ENCODE peak calls at places on chromosomes 4 and X, in nine cellular contexts. D is endothelial cell; X is OCI-LY7; V is CD4-positive, alpha-beta T cell; F is AG04449; G is activated CD8-positive, alpha-beta T cell treated with anti-CD3 and anti-CD28 coated beads for 36 hours; A is K562; R is fibroblast of mammary gland; C is psoas muscle. Z is an unnamed sample.

GRCh38 chr4:62544428-62544827 is 1344.3 kb downstream of the ADGRL3 start:
- DNase-seq in D (no peak), X (no peak), V (no peak), F (no peak), G (no peak), A (no peak), R (peak), C (no peak), Z (no peak)

GRCh38 chr4:133150643-133151300 is 1.7 kb downstream of the PCDH10 start:
- DNase-seq in D (peak), X (no peak), V (no peak), F (no peak), G (peak), A (no peak), R (no peak), C (peak), Z (no peak)

GRCh38 chr4:14117575-14118228 is 490.2 kb upstream of the BOD1L1 start:
- DNase-seq in D (no peak), X (no peak), V (no peak), F (no peak), G (peak), A (no peak), R (no peak), C (no peak), Z (no peak)

GRCh38 chrX:101799387-101799786 is 132.4 kb downstream of the ZMAT1 start:
- DNase-seq in D (peak), X (peak), V (peak), F (peak), G (peak), A (peak), R (peak), C (peak), Z (peak)

GRCh38 chrX:136030357-136031225 is 45.4 kb downstream of the SLC9A6 start:
- DNase-seq in D (no peak), X (no peak), V (no peak), F (peak), G (no peak), A (no peak), R (peak), C (peak), Z (no peak)

GRCh38 chr4:78682090-78682489 is 94.1 kb upstream of the BMP2K start:
- DNase-seq in D (no peak), X (no peak), V (no peak), F (no peak), G (no peak), A (no peak), R (no peak), C (no peak), Z (no peak)

GRCh38 chr4:141675384-141675783 is 39.0 kb downstream of the IL15 start:
- DNase-seq in D (no peak), X (no peak), V (no peak), F (no peak), G (no peak), A (no peak), R (no peak), C (no peak), Z (no peak)

GRCh38 chr4:8439168-8439567 is 1.4 kb downstream of the ACOX3 start:
- DNase-seq in D (no peak), X (no peak), V (no peak), F (no peak), G (no peak), A (no peak), R (no peak), C (no peak), Z (no peak)

GRCh38 chr4:128859887-128860774 is 50.6 kb downstream of the JADE1 start:
- DNase-seq in D (no peak), X (no peak), V (no peak), F (no peak), G (peak), A (no peak), R (peak), C (no peak), Z (no peak)

GRCh38 chr4:142550955-142551354 is 295.1 kb downstream of the INPP4B start:
- DNase-seq in D (no peak), X (no peak), V (no peak), F (no peak), G (no peak), A (no peak), R (no peak), C (no peak), Z (no peak)

GRCh38 chrX:49137492-49137891 is 14.0 kb upstream of the GPKOW start:
- DNase-seq in D (peak), X (no peak), V (no peak), F (no peak), G (no peak), A (no peak), R (no peak), C (no peak), Z (no peak)

GRCh38 chr4:56080384-56080783 is 131.6 kb downstream of the CEP135 start:
- DNase-seq in D (no peak), X (no peak), V (no peak), F (no peak), G (no peak), A (no peak), R (no peak), C (no peak), Z (no peak)

GRCh38 chr4:898123-898522 is 34.0 kb downstream of the GAK start:
- DNase-seq in D (no peak), X (no peak), V (no peak), F (no peak), G (no peak), A (no peak), R (no peak), C (no peak), Z (no peak)

GRCh38 chrX:154459843-154460242 is 1.8 kb downstream of the PLXNA3 start:
- DNase-seq in D (no peak), X (no peak), V (no peak), F (no peak), G (no peak), A (peak), R (no peak), C (no peak), Z (no peak)

GRCh38 chrX:119145241-119145653 is 17.6 kb upstream of the KIAA1210 start:
- DNase-seq in D (peak), X (peak), V (no peak), F (no peak), G (peak), A (no peak), R (peak), C (no peak), Z (no peak)

GRCh38 chr4:39324897-39325613 is 41.1 kb downstream of the RFC1 start:
- DNase-seq in D (no peak), X (no peak), V (no peak), F (no peak), G (no peak), A (no peak), R (peak), C (no peak), Z (no peak)

GRCh38 chr4:95118507-95118906 is 360.8 kb downstream of the BMPR1B start:
- DNase-seq in D (no peak), X (no peak), V (no peak), F (no peak), G (no peak), A (no peak), R (no peak), C (no peak), Z (no peak)

GRCh38 chr4:22574424-22574823 is 58.6 kb upstream of the ADGRA3 start:
- DNase-seq in D (no peak), X (no peak), V (no peak), F (no peak), G (no peak), A (no peak), R (no peak), C (no peak), Z (no peak)
- TF ChIP-seq CTCF in D (no peak), X (no peak), V (no peak), F (no peak), G (no peak), A (no peak), R (no peak), C (no peak), Z (no peak)

GRCh38 chr4:146124023-146124680 is 51.4 kb upstream of the LSM6 start:
- DNase-seq in D (no peak), X (no peak), V (no peak), F (no peak), G (peak), A (no peak), R (peak), C (no peak), Z (no peak)
- TF ChIP-seq CTCF in D (no peak), X (peak), V (no peak), F (no peak), G (no peak), A (no peak), R (no peak), C (no peak), Z (no peak)

GRCh38 chrX:123217728-123218127 is 33.6 kb downstream of the GRIA3 start:
- DNase-seq in D (no peak), X (no peak), V (no peak), F (no peak), G (no peak), A (no peak), R (no peak), C (no peak), Z (no peak)

GRCh38 chrX:123219916-123220315 is 35.8 kb downstream of the GRIA3 start:
- DNase-seq in D (no peak), X (no peak), V (no peak), F (no peak), G (no peak), A (no peak), R (peak), C (no peak), Z (no peak)

GRCh38 chrX:123222920-123223319 is 38.8 kb downstream of the GRIA3 start:
- DNase-seq in D (no peak), X (no peak), V (no peak), F (no peak), G (no peak), A (no peak), R (no peak), C (no peak), Z (no peak)

GRCh38 chrX:123223859-123224258 is 39.8 kb downstream of the GRIA3 start:
- DNase-seq in D (no peak), X (no peak), V (no peak), F (no peak), G (no peak), A (no peak), R (no peak), C (no peak), Z (no peak)

DNA sequence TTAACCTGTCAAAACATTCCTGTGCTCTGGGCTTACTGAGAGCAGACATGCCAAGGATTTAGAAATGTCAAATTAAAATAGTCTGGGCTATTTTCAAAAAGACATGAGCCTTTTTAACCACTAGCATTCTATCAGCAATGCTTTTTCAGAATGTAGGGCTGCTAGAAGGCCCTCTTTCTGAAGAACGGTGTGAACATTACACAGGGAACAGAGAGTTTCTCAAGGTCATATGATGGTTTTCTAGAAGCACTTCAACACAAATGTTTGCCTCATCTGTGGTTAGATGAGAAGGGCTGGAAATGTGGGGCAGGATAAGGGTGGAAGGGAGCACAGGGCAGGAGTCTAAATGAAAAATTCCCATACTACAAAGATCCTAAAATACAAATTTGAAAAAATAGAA is 39.3 kb downstream of the GRIA3 start:
- DNase-seq in D (no peak), X (no peak), V (no peak), F (no peak), G (no peak), A (no peak), R (no peak), C (no peak), Z (no peak)
- TF ChIP-seq CTCF in D (no peak), X (no peak), V (no peak), F (no peak), G (no peak), A (no peak), R (no peak), C (no peak), Z (no peak)

GRCh38 chr4:54439831-54440243 is 210.7 kb downstream of the PDGFRA start:
- DNase-seq in D (no peak), X (peak), V (no peak), F (no peak), G (no peak), A (peak), R (peak), C (peak), Z (no peak)

GRCh38 chr4:54446556-54446955 is 211.2 kb upstream of the KIT start:
- DNase-seq in D (no peak), X (no peak), V (no peak), F (no peak), G (no peak), A (no peak), R (no peak), C (no peak), Z (no peak)

DNA sequence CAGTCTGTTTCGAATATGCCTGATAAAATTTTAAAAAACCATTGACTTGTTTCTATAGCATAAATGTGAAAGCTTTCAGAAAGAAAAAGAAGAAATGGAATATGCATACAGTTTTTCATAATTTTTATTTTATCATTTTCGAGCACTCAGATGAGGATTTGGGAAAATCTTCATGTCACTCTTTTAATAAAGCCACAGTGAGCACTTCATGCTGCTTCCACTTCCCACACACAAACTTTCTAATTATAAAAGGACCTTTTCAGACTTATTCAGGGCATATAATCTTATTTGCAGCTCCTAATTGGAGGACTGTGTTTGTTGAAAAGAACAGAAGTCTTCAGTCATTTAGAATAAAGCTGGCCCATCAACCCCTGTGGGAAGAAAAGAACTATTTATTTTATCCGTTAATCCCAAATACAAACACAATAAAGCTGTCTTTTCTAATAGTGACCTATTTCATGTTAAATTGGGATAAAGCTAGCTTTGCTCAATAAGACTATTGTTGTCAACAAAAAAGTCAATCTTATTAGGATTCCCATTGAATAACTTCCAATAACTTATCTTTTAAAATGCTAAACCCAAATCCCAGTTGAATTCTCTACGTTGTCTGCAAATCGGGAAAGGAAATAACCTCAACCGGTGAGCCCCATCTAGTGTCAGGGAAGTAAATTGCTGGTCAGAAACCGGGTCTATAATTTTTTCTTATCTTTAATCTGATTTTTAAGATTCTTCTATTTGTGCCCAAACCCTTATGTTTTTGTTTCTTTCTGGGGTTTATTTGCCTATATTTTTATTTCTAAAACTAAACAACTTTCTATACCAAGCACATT is 211.5 kb downstream of the PDGFRA start:
- DNase-seq in D (peak), X (peak), V (no peak), F (no peak), G (peak), A (peak), R (peak), C (no peak), Z (no peak)
- TF ChIP-seq CTCF in D (peak), X (peak), V (no peak), F (peak), G (peak), A (peak), R (peak), C (peak), Z (peak)

GRCh38 chrX:47749185-47749967 is 87.3 kb upstream of the ZNF81 start:
- DNase-seq in D (no peak), X (no peak), V (no peak), F (no peak), G (no peak), A (no peak), R (peak), C (no peak), Z (no peak)

GRCh38 chrX:47746446-47746845 is 87.5 kb upstream of the UXT start:
- DNase-seq in D (no peak), X (no peak), V (no peak), F (no peak), G (no peak), A (no peak), R (no peak), C (no peak), Z (no peak)

GRCh38 chrX:47752685-47753084 is 84.0 kb upstream of the ZNF81 start:
- DNase-seq in D (no peak), X (no peak), V (no peak), F (no peak), G (no peak), A (no peak), R (no peak), C (no peak), Z (no peak)

GRCh38 chrX:47748576-47748975 is 88.1 kb upstream of the ZNF81 start:
- DNase-seq in D (no peak), X (no peak), V (no peak), F (no peak), G (no peak), A (no peak), R (peak), C (no peak), Z (no peak)

GRCh38 chrX:47751670-47752069 is 85.0 kb upstream of the ZNF81 start:
- DNase-seq in D (peak), X (peak), V (no peak), F (no peak), G (peak), A (peak), R (peak), C (peak), Z (no peak)
- TF ChIP-seq CTCF in D (no peak), X (peak), V (no peak), F (peak), G (no peak), A (peak), R (peak), C (peak), Z (no peak)

GRCh38 chr4:126583509-126583908 is 1049.2 kb upstream of the INTU start:
- DNase-seq in D (peak), X (no peak), V (no peak), F (no peak), G (no peak), A (no peak), R (peak), C (no peak), Z (no peak)
- TF ChIP-seq CTCF in D (peak), X (peak), V (no peak), F (peak), G (no peak), A (peak), R (peak), C (no peak), Z (no peak)

GRCh38 chr4:81921757-81922159 is 450.1 kb upstream of the RASGEF1B start:
- DNase-seq in D (no peak), X (peak), V (no peak), F (no peak), G (no peak), A (no peak), R (no peak), C (no peak), Z (no peak)

GRCh38 chr4:81919810-81920209 is 448.1 kb upstream of the RASGEF1B start:
- DNase-seq in D (peak), X (no peak), V (no peak), F (no peak), G (peak), A (no peak), R (no peak), C (no peak), Z (no peak)

GRCh38 chr4:81915430-81915829 is 443.7 kb upstream of the RASGEF1B start:
- DNase-seq in D (no peak), X (no peak), V (no peak), F (no peak), G (no peak), A (no peak), R (no peak), C (no peak), Z (no peak)

GRCh38 chr4:81922271-81922775 is 450.6 kb upstream of the RASGEF1B start:
- DNase-seq in D (no peak), X (no peak), V (no peak), F (no peak), G (no peak), A (no peak), R (no peak), C (no peak), Z (no peak)

DNA sequence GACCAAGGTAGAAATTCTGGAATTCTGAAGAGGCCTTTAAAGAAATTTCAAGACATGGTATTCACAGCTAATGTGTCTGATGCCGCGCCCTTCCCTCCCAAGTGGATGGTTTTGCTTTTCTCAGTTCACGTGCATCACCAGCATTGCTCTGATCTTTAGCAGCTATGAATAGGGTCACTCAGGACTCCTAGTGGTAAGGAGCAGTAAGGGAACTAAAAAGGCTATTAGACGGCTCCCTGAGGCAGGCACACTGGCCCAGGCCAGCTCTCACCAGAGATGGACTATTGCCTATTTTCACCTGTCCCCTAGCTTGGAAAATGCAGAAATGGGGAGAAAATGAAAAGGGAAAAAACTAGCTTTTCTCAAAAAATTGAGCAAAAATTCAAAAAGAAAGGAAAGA is 447.5 kb upstream of the RASGEF1B start:
- DNase-seq in D (peak), X (peak), V (no peak), F (no peak), G (peak), A (peak), R (peak), C (no peak), Z (no peak)
- TF ChIP-seq CTCF in D (peak), X (peak), V (no peak), F (no peak), G (peak), A (peak), R (peak), C (no peak), Z (no peak)

Z was measured in natural killer cell.